ENCODE peak calls at places on chromosomes 2 and 18, in six cellular contexts. H, F, O, D, X and L are unnamed samples.

GRCh38 chr2:120559401-120559800 is 176.3 kb upstream of the GLI2 start:
- DNase-seq in H (no peak), F (peak), O (peak), D (no peak), X (no peak), L (peak)

GRCh38 chr2:181955010-181955409 is 30.6 kb upstream of the PPP1R1C start:
- DNase-seq in H (no peak), F (no peak), O (peak), D (no peak), X (no peak), L (peak)

GRCh38 chr2:152222975-152223638 is 47.5 kb upstream of the STAM2 start:
- DNase-seq in H (no peak), F (peak), O (peak), D (no peak), X (no peak), L (peak)

GRCh38 chr18:51879329-51879728 is 460.7 kb upstream of the DCC start:
- DNase-seq in H (no peak), F (no peak), O (no peak), D (no peak), X (no peak), L (no peak)

GRCh38 chr18:56068030-56068671 is 480.2 kb upstream of the TCF4 start:
- DNase-seq in H (no peak), F (peak), O (peak), D (no peak), X (no peak), L (peak)

GRCh38 chr2:72914226-72915075 is 2.9 kb upstream of the EMX1 start:
- DNase-seq in H (no peak), F (no peak), O (no peak), D (no peak), X (no peak), L (no peak)

GRCh38 chr2:221635949-221636348 is 63.8 kb upstream of the EPHA4 start:
- DNase-seq in H (no peak), F (no peak), O (no peak), D (no peak), X (no peak), L (no peak)

GRCh38 chr2:73088703-73089102 is 17.2 kb upstream of the SFXN5 start:
- DNase-seq in H (no peak), F (no peak), O (no peak), D (no peak), X (no peak), L (no peak)

GRCh38 chr2:209236369-209236768 is 187.5 kb upstream of the MAP2 start:
- DNase-seq in H (no peak), F (no peak), O (peak), D (no peak), X (no peak), L (no peak)

GRCh38 chr18:32542221-32542798 is 71.6 kb upstream of the GAREM1 start:
- DNase-seq in H (no peak), F (no peak), O (peak), D (no peak), X (no peak), L (peak)

GRCh38 chr2:1816414-1816911 is 72.1 kb upstream of the PXDN start:
- DNase-seq in H (no peak), F (no peak), O (peak), D (peak), X (no peak), L (peak)

GRCh38 chr2:84900951-84901350 is 4.5 kb upstream of the TMSB10 start:
- DNase-seq in H (no peak), F (no peak), O (no peak), D (no peak), X (no peak), L (no peak)

GRCh38 chr18:5890261-5890605 is 5.1 kb downstream of the TMEM200C start:
- DNase-seq in H (no peak), F (no peak), O (no peak), D (peak), X (no peak), L (no peak)

GRCh38 chr18:1014951-1015627 is 110.4 kb downstream of the ADCYAP1 start:
- DNase-seq in H (no peak), F (no peak), O (no peak), D (no peak), X (no peak), L (peak)

GRCh38 chr2:233314180-233314579 is 6.6 kb downstream of the SAG start:
- DNase-seq in H (no peak), F (no peak), O (no peak), D (no peak), X (no peak), L (no peak)

GRCh38 chr2:182907081-182907830 is 40.8 kb upstream of the FRZB start:
- DNase-seq in H (no peak), F (no peak), O (peak), D (no peak), X (no peak), L (no peak)

GRCh38 chr2:148914463-148914862 is 39.4 kb downstream of the KIF5C start:
- DNase-seq in H (no peak), F (no peak), O (no peak), D (no peak), X (no peak), L (no peak)

GRCh38 chr18:28650860-28651259 is 473.9 kb upstream of the CDH2 start:
- DNase-seq in H (no peak), F (no peak), O (no peak), D (no peak), X (no peak), L (peak)